ENCODE peak calls at places on chromosome 2, in six cellular contexts. S is NCI-H345; B is stimulated activated CD8-positive, alpha-beta memory T cell treated with anti-CD3 and anti-CD28 coated beads, Interleukin-4, amount 100 ng/mL, for 48 hours; T is kidney epithelial cell; W is BJ; P is stomach. M is an unnamed sample.

GRCh38 chr2:203461736-203462135 is 73.4 kb downstream of the RAPH1 start:
- DNase-seq in S (no peak), B (no peak), T (no peak), W (no peak), P (no peak), M (no peak)

GRCh38 chr2:170845343-170845742 is 28.7 kb downstream of the GAD1 start:
- DNase-seq in S (no peak), B (peak), T (no peak), W (no peak), P (no peak), M (no peak)

GRCh38 chr2:85257359-85258193 is 70.2 kb downstream of the TGOLN2 start:
- DNase-seq in S (no peak), B (no peak), T (no peak), W (no peak), P (no peak), M (peak)

GRCh38 chr2:86065512-86065911 is 40.2 kb downstream of the POLR1A start:
- DNase-seq in S (no peak), B (no peak), T (no peak), W (peak), P (no peak), M (peak)

GRCh38 chr2:70467831-70468810 is 85.5 kb downstream of the TGFA start:
- DNase-seq in S (no peak), B (no peak), T (no peak), W (no peak), P (no peak), M (no peak)

GRCh38 chr2:27407798-27408491 is 1.4 kb downstream of the PPM1G start:
- DNase-seq in S (peak), B (no peak), T (no peak), W (no peak), P (no peak), M (no peak)

GRCh38 chr2:172083725-172084483 is 1.4 kb upstream of the DLX1 start:
- DNase-seq in S (no peak), B (no peak), T (no peak), W (no peak), P (no peak), M (no peak)

GRCh38 chr2:205704101-205704741 is 21.9 kb downstream of the NRP2 start:
- DNase-seq in S (no peak), B (no peak), T (no peak), W (no peak), P (peak), M (no peak)

GRCh38 chr2:25252291-25253152 is 84.1 kb upstream of the POMC start:
- DNase-seq in S (peak), B (peak), T (no peak), W (no peak), P (peak), M (peak)

GRCh38 chr2:191051825-191052778 is 38.1 kb upstream of the STAT1 start:
- DNase-seq in S (peak), B (no peak), T (peak), W (peak), P (no peak), M (no peak)

GRCh38 chr2:101238930-101239759 is 13.5 kb upstream of the CNOT11 start:
- DNase-seq in S (no peak), B (no peak), T (peak), W (no peak), P (peak), M (no peak)

GRCh38 chr2:30807249-30807648 is at the start of gene CAPN13:
- DNase-seq in S (no peak), B (no peak), T (peak), W (no peak), P (peak), M (no peak)

GRCh38 chr2:38264649-38265322 is 112.3 kb downstream of the ATL2 start:
- DNase-seq in S (no peak), B (no peak), T (no peak), W (no peak), P (no peak), M (no peak)

GRCh38 chr2:212926948-212927347 is 224.5 kb downstream of the IKZF2 start:
- DNase-seq in S (no peak), B (no peak), T (no peak), W (no peak), P (no peak), M (peak)